ENCODE peak calls at places on chromosomes 1 and 21, in four cellular contexts. Q is K562, V is GM12878, M is SK-N-SH. Y is an unnamed sample.
A peak's percentile ranks its signal among the peaks of the same experiment; 100 is the strongest.

GRCh38 chr1:159921700-159922498 is 3.4 kb downstream of the TAGLN2 start:
- DNase-seq in Q (peak; percentile 73), V (no peak), M (peak; percentile 62), Y (no peak)

GRCh38 chr1:10788592-10789006 is 7.8 kb downstream of the CASZ1 start:
- DNase-seq in Q (no peak), V (no peak), M (peak; percentile 86), Y (no peak)

GRCh38 chr1:185435696-185436379 is 118.8 kb upstream of the IVNS1ABP start:
- DNase-seq in Q (no peak), V (no peak), M (no peak), Y (no peak)

GRCh38 chr21:29896884-29897283 is 42.9 kb downstream of the GRIK1 start:
- DNase-seq in Q (no peak), V (no peak), M (no peak), Y (no peak)

GRCh38 chr1:114130846-114131525 is 22.7 kb downstream of the SYT6 start:
- DNase-seq in Q (no peak), V (peak; percentile 11), M (no peak), Y (no peak)

GRCh38 chr1:224081604-224082003 is 32.3 kb upstream of the FBXO28 start:
- DNase-seq in Q (no peak), V (no peak), M (peak; percentile 16), Y (no peak)

GRCh38 chr1:215376544-215377264 is 190.4 kb upstream of the KCTD3 start:
- DNase-seq in Q (no peak), V (no peak), M (no peak), Y (no peak)

GRCh38 chr21:28936721-28937120 is 56.0 kb downstream of the LTN1 start:
- DNase-seq in Q (no peak), V (no peak), M (no peak), Y (no peak)

GRCh38 chr1:208449951-208450350 is 205.8 kb upstream of the PLXNA2 start:
- DNase-seq in Q (peak; percentile 32), V (no peak), M (no peak), Y (no peak)

GRCh38 chr21:32687946-32688345 is 39.9 kb downstream of the SYNJ1 start:
- DNase-seq in Q (no peak), V (no peak), M (no peak), Y (no peak)

GRCh38 chr1:168206111-168206510 is 19.7 kb upstream of the SFT2D2 start:
- DNase-seq in Q (no peak), V (no peak), M (no peak), Y (no peak)

GRCh38 chr1:246199086-246199485 is 308.0 kb downstream of the SMYD3 start:
- DNase-seq in Q (no peak), V (no peak), M (no peak), Y (no peak)

GRCh38 chr21:38467911-38468310 is 30.4 kb downstream of the ERG start:
- DNase-seq in Q (no peak), V (no peak), M (no peak), Y (no peak)

GRCh38 chr1:178101266-178101630 is 7.3 kb downstream of the RASAL2 start:
- DNase-seq in Q (no peak), V (no peak), M (no peak), Y (no peak)

GRCh38 chr1:12124693-12125421 is 41.9 kb upstream of the TNFRSF1B start:
- DNase-seq in Q (peak; percentile 63), V (no peak), M (peak; percentile 77), Y (peak; percentile 76)

GRCh38 chr21:46098303-46099141 is 610 bp downstream of the COL6A2 start:
- DNase-seq in Q (peak; percentile 20), V (no peak), M (peak; percentile 86), Y (no peak)

GRCh38 chr1:1351511-1352427 is 2.6 kb upstream of the DVL1 start:
- DNase-seq in Q (no peak), V (no peak), M (no peak), Y (no peak)

GRCh38 chr1:180235502-180236239 is 5.6 kb downstream of the LHX4 start:
- DNase-seq in Q (no peak), V (no peak), M (no peak), Y (no peak)
- TF ChIP-seq SIN3A in Q (no peak), V (no peak), M (no peak), Y (no peak)

GRCh38 chr1:13976485-13976884 is 276.5 kb downstream of the PRDM2 start:
- DNase-seq in Q (no peak), V (no peak), M (no peak), Y (no peak)
- TF ChIP-seq REST in Q (no peak), V (no peak), M (no peak), Y (no peak)

DNA sequence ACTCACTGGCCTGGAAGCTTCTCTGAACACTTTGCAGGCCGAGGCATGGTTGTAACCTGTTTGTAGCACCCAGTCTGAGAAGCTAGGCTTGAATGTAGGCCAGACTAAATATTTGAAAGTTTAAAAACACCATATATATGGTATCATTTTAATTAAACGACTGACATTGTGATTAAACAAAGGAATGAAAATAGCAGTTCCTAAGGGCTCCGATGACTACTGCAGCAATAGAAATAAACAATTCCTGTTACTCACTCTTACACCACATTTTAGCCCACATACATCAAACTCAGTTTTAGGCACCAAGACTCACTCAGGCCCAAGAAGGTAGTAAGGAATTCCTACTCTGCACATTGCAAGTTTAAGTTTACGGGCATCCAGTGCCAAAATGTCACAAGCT is 281.2 kb downstream of the AKT3 start:
- DNase-seq in Q (no peak), V (no peak), M (no peak), Y (no peak)
- TF ChIP-seq SIN3A in Q (no peak), V (no peak), M (no peak), Y (no peak)

GRCh38 chr1:42172394-42173133 is 8.0 kb upstream of the GUCA2A start:
- DNase-seq in Q (no peak), V (no peak), M (peak; percentile 64), Y (no peak)
- TF ChIP-seq REST in Q (no peak), V (no peak), M (no peak), Y (no peak)

GRCh38 chr1:43512133-43512532 is 18.6 kb upstream of the PTPRF start:
- DNase-seq in Q (no peak), V (no peak), M (no peak), Y (no peak)

GRCh38 chr1:43509740-43510375 is 20.8 kb upstream of the PTPRF start:
- DNase-seq in Q (no peak), V (peak; percentile 68), M (no peak), Y (no peak)

GRCh38 chr1:43511394-43511793 is 19.3 kb upstream of the PTPRF start:
- DNase-seq in Q (no peak), V (no peak), M (no peak), Y (no peak)

GRCh38 chr1:43509007-43509739 is 21.5 kb upstream of the PTPRF start:
- DNase-seq in Q (no peak), V (no peak), M (no peak), Y (no peak)

DNA sequence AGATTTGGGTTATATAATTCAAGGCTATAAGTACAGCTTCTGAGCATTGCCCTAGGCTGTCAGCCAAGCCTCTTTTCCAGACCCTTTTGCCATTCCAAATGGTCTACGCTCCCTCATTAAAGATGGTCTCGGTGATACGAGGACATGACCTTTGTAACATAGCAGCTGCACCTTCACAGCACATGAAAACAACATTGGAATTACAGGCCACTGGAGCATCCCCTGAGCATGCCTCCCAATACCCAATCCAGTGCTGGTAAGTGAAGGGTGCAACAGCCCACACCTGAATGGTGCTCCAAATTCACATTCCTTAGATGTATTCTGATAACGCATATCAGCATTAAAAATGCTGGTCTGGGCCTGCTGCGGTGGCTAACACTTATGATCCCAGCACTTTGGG is 20.1 kb upstream of the PTPRF start:
- DNase-seq in Q (no peak), V (no peak), M (no peak), Y (no peak)
- TF ChIP-seq SIN3A in Q (no peak), V (no peak), M (no peak), Y (no peak)

DNA sequence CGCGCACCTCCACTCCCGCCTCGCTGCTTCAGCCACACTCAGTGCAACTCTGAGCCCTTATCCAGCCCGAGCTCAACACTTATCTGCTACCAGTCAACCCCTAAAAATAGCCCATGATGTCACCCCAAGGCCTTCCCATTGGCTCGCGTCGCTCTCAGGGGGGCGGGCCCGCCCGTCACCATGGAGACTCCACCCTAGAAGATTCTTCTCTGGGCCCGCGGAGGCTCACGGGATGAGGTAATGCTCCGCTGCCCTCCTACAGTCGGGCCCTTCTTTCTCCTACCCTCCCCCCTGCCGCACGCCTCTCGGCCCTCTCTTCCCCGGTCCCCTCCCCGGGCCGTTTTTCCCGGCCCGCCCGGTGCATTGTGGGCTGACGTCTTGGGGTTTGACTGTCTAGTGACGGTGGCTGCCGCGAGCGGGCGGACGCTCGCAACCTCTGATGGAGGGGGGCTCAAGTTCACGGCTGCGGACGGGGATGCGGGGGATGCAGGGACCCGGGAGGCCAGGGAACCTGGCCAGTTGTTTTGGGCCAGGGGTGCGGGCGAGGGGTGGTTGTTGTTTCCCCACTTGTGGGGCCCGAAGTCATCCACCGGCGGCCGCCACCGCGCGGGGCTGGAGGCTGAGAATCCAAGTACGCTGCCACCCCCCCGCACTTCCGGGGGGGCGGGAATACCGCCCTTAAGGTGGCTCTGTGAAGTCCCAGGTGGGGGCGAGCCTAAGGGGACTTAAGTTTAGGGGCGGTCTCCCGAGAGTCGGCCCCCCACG is at the start of gene JUN:
- DNase-seq in Q (peak; percentile 99), V (peak; percentile 97), M (peak; percentile 96), Y (peak; percentile 99)
- TF ChIP-seq REST in Q (no peak), V (peak; percentile 27), M (peak; percentile 79), Y (peak; percentile 18)

DNA sequence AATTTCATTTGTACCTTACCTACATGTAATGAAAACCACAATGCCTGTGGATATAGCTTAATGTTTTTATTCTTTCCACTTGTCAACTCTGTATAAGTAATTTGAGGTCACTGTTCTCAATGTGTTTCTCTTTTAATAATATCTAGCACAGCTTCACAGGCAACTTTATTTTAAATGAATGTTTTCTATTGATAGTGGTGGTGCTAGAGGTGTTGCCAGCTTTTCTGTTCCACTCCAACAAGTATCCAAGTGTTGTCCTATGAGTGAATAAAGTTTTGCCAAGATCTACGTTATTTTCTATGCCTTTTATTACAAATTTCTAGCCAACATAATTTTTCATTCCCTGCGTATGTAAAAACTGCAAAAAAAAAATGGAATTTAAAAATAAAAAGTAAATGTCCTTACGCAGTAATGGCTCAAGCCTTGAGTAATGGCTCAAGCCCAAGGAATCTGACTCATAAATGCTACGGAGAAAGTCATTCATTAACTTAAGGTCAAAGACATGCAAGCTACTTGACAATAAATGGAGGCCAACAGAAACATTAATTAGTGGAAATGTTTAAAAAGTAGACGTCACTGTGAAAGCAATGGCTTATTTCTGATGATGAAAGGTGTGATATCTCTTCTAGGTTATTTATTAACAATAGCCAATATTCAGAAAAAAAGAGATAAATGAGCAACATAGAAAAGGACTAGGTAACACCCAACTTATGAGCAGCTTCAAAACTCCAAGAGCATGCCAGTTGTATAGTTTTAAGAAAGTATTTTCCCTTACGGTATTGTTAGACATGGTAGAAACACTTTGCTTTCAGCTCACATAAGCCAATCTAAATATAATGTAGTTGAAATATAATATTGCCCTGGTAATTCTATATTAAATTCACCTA is 71.4 kb downstream of the SLC44A5 start:
- DNase-seq in Q (no peak), V (no peak), M (no peak), Y (no peak)
- TF ChIP-seq SIN3A in Q (no peak), V (no peak), M (no peak), Y (no peak)

Y was measured in Panc1.